ENCODE peak calls at places on chromosomes 16 and 17, in four cellular contexts. A, V, S and W are unnamed samples.

GRCh38 chr16:52467753-52468152 is 79.2 kb downstream of the TOX3 start:
- DNase-seq in V (no peak), A (no peak), S (no peak), W (no peak)

GRCh38 chr17:50198026-50198669 is 3.3 kb downstream of the COL1A1 start:
- DNase-seq in A (no peak), V (peak), S (peak), W (peak)

GRCh38 chr17:17681187-17681743 is at the start of gene RAI1:
- DNase-seq in V (peak), S (peak), A (peak), W (peak)

GRCh38 chr17:79006001-79006400 is 3.6 kb downstream of the CANT1 start:
- DNase-seq in A (no peak), S (no peak), V (no peak), W (no peak)

GRCh38 chr17:37131064-37131463 is 182.3 kb downstream of the AATF start:
- DNase-seq in S (no peak), V (no peak), A (no peak), W (no peak)

GRCh38 chr17:77234695-77235094 is 93.9 kb downstream of the SEC14L1 start:
- DNase-seq in S (no peak), V (no peak), A (no peak), W (no peak)

GRCh38 chr17:56595831-56596740 is 2.6 kb downstream of the NOG start:
- DNase-seq in V (peak), A (peak), S (no peak), W (peak)

GRCh38 chr16:1474047-1474446 is 781 bp downstream of the CLCN7 start:
- DNase-seq in A (peak), V (peak), S (no peak), W (no peak)

GRCh38 chr16:74611721-74612120 is 4.8 kb upstream of the GLG1 start:
- DNase-seq in A (peak), V (no peak), S (no peak), W (no peak)

GRCh38 chr16:87431926-87432325 is 39.8 kb downstream of the MAP1LC3B start:
- DNase-seq in A (peak), V (peak), S (no peak), W (peak)

GRCh38 chr17:30905742-30906100 is 317 bp downstream of the TEFM start:
- DNase-seq in V (peak), A (peak), S (no peak), W (no peak)

GRCh38 chr16:84049403-84050060 is 6.9 kb upstream of the SLC38A8 start:
- DNase-seq in S (no peak), A (no peak), V (no peak), W (no peak)

GRCh38 chr17:60154616-60155426 is 5.0 kb downstream of the CA4 start:
- DNase-seq in V (peak), S (no peak), A (peak), W (peak)

GRCh38 chr17:31398381-31399275 is 7.2 kb downstream of the RAB11FIP4 start:
- DNase-seq in A (no peak), S (no peak), V (no peak), W (no peak)

GRCh38 chr16:55033225-55034156 is 102.8 kb downstream of the IRX5 start:
- DNase-seq in S (no peak), A (no peak), V (no peak), W (no peak)

GRCh38 chr17:27226611-27227234 is 67.2 kb upstream of the WSB1 start:
- DNase-seq in V (peak), S (no peak), A (no peak), W (peak)

GRCh38 chr16:84647830-84648594 is at the start of gene KLHL36:
- DNase-seq in S (peak), V (peak), A (peak), W (peak)

GRCh38 chr16:46690281-46691178 is 1.1 kb downstream of the ORC6 start:
- DNase-seq in A (peak), S (no peak), V (peak), W (peak)

GRCh38 chr17:29121442-29121841 is 58.8 kb downstream of the MYO18A start:
- DNase-seq in S (no peak), A (no peak), V (no peak), W (no peak)

GRCh38 chr17:4057731-4058130 is 85.1 kb downstream of the ZZEF1 start:
- DNase-seq in V (no peak), A (no peak), S (no peak), W (no peak)

GRCh38 chr17:18167421-18167820 is 16.2 kb upstream of the ALKBH5 start:
- DNase-seq in V (no peak), S (no peak), A (no peak), W (no peak)

GRCh38 chr16:2514333-2515179 is 804 bp downstream of the ATP6V0C start:
- DNase-seq in A (peak), V (no peak), S (peak), W (no peak)